ENCODE peak calls at places on chromosomes 5 and 9, in five cellular contexts. K is B cell, C is progenitor cell of endocrine pancreas, N is coronary artery, W is stomach. J is an unnamed sample.

GRCh38 chr9:6552033-6552737 is 93.3 kb downstream of the GLDC start:
- DNase-seq in C (no peak), K (no peak), N (no peak), W (no peak), J (no peak)

GRCh38 chr9:82922686-82923085 is 140.3 kb downstream of the RASEF start:
- DNase-seq in W (no peak), K (no peak), C (no peak), N (no peak), J (no peak)

GRCh38 chr5:15142458-15142857 is 270.9 kb upstream of the ANKH start:
- DNase-seq in C (no peak), N (no peak), W (no peak), K (no peak), J (no peak)

GRCh38 chr9:136942112-136942880 is 2.2 kb downstream of the FBXW5 start:
- DNase-seq in C (no peak), K (peak), W (no peak), N (peak), J (no peak)

GRCh38 chr9:81824802-81825770 is 103.1 kb upstream of the SPATA31D4 start:
- DNase-seq in W (no peak), N (no peak), K (no peak), C (no peak), J (no peak)

GRCh38 chr5:53368516-53368915 is 111.9 kb upstream of the FST start:
- DNase-seq in K (no peak), N (no peak), W (no peak), C (no peak), J (no peak)

GRCh38 chr5:10703676-10704075 is 57.4 kb downstream of the DAP start:
- DNase-seq in N (no peak), K (no peak), C (no peak), W (peak), J (no peak)

GRCh38 chr9:130536594-130537215 is 42.7 kb upstream of the FUBP3 start:
- DNase-seq in W (no peak), K (no peak), C (no peak), N (no peak), J (no peak)

GRCh38 chr9:93071464-93071863 is 13.0 kb downstream of the SUSD3 start:
- DNase-seq in K (peak), C (no peak), W (no peak), N (no peak), J (peak)

GRCh38 chr5:62084391-62084790 is 221.6 kb upstream of the KIF2A start:
- DNase-seq in C (no peak), K (no peak), W (no peak), N (no peak), J (no peak)

GRCh38 chr9:99158629-99159028 is 53.7 kb downstream of the TGFBR1 start:
- DNase-seq in W (no peak), K (no peak), C (no peak), N (no peak), J (no peak)

GRCh38 chr5:142133382-142134206 is 25.0 kb downstream of the NDFIP1 start:
- DNase-seq in W (no peak), C (no peak), N (no peak), K (no peak), J (no peak)

GRCh38 chr5:16913840-16914435 is 22.1 kb downstream of the MYO10 start:
- DNase-seq in N (no peak), K (no peak), W (peak), C (no peak), J (no peak)

GRCh38 chr5:42628821-42629220 is 127.8 kb upstream of the CCDC152 start:
- DNase-seq in N (no peak), C (no peak), W (no peak), K (no peak), J (no peak)

GRCh38 chr5:147642666-147643065 is 132.8 kb upstream of the DPYSL3 start:
- DNase-seq in C (no peak), N (no peak), W (no peak), K (no peak), J (no peak)

GRCh38 chr5:73233461-73234151 is 60.6 kb downstream of the TMEM174 start:
- DNase-seq in K (no peak), W (no peak), C (no peak), N (no peak), J (peak)

GRCh38 chr5:83097582-83098265 is 20.4 kb downstream of the XRCC4 start:
- DNase-seq in K (no peak), C (no peak), W (no peak), N (no peak), J (no peak)

GRCh38 chr5:97838214-97838613 is 655.2 kb upstream of the RIOK2 start:
- DNase-seq in C (no peak), W (no peak), N (no peak), K (no peak), J (no peak)

GRCh38 chr9:23229764-23230434 is 596.1 kb downstream of the ELAVL2 start:
- DNase-seq in W (no peak), N (no peak), K (no peak), C (no peak), J (no peak)

GRCh38 chr9:136021891-136022681 is 60.9 kb upstream of the UBAC1 start:
- DNase-seq in C (no peak), W (no peak), N (no peak), K (no peak), J (no peak)

GRCh38 chr5:108975697-108976096 is 228.0 kb downstream of the FER start:
- DNase-seq in W (no peak), C (no peak), N (no peak), K (no peak), J (no peak)

GRCh38 chr5:122076669-122077450 is 1.2 kb downstream of the LOX start:
- DNase-seq in W (peak), N (peak), K (no peak), C (peak), J (peak)

GRCh38 chr9:22731786-22732185 is 285.2 kb downstream of the DMRTA1 start:
- DNase-seq in K (no peak), C (no peak), N (no peak), W (no peak), J (no peak)

GRCh38 chr5:61732376-61732775 is 400.3 kb downstream of the ZSWIM6 start:
- DNase-seq in C (no peak), N (no peak), W (no peak), K (no peak), J (peak)

GRCh38 chr5:178386532-178386931 is 153.9 kb upstream of the PHYKPL start:
- DNase-seq in K (no peak), W (no peak), N (no peak), C (no peak), J (no peak)

GRCh38 chr5:97181856-97182545 is 1.0 kb downstream of the RIOK2 start:
- DNase-seq in C (no peak), W (no peak), N (no peak), K (no peak), J (no peak)

GRCh38 chr9:83007521-83008300 is 55.2 kb downstream of the RASEF start:
- DNase-seq in W (no peak), C (no peak), K (no peak), N (no peak), J (no peak)

GRCh38 chr5:98770911-98771322 is 2.5 kb upstream of the RGMB start:
- DNase-seq in N (no peak), C (no peak), K (no peak), W (no peak), J (no peak)

GRCh38 chr9:36461341-36461740 is 61.3 kb upstream of the RNF38 start:
- DNase-seq in C (no peak), N (no peak), K (no peak), W (no peak), J (no peak)

GRCh38 chr9:12708562-12709298 is 15.5 kb downstream of the TYRP1 start:
- DNase-seq in K (no peak), W (no peak), C (no peak), N (no peak), J (no peak)

GRCh38 chr9:114395768-114396167 is 8.0 kb upstream of the AKNA start:
- DNase-seq in K (no peak), C (no peak), W (no peak), N (no peak), J (no peak)

GRCh38 chr9:32533816-32534215 is 7.8 kb upstream of the RIGI start:
- DNase-seq in C (no peak), N (no peak), W (no peak), K (no peak), J (no peak)

GRCh38 chr9:110197330-110198187 is 10.4 kb downstream of the C9orf152 start:
- DNase-seq in C (no peak), W (no peak), N (no peak), K (no peak), J (no peak)

GRCh38 chr9:87586731-87587355 is 89.2 kb downstream of the DAPK1 start:
- DNase-seq in N (no peak), W (no peak), C (no peak), K (no peak), J (no peak)

GRCh38 chr5:132773601-132774355 is 3.3 kb downstream of the SEPTIN8 start:
- DNase-seq in K (no peak), C (no peak), W (no peak), N (no peak), J (no peak)

GRCh38 chr9:128081052-128081451 is 13.0 kb downstream of the SLC25A25 start:
- DNase-seq in K (no peak), N (no peak), W (no peak), C (no peak), J (peak)

GRCh38 chr5:132829742-132830435 is 558 bp downstream of the SHROOM1 start:
- DNase-seq in W (peak), K (peak), N (no peak), C (peak), J (peak)

GRCh38 chr9:95381243-95381642 is 63.7 kb upstream of the FANCC start:
- DNase-seq in W (no peak), C (no peak), K (no peak), N (no peak), J (no peak)

GRCh38 chr5:92780057-92780456 is 801.0 kb downstream of the NR2F1-AS1 start:
- DNase-seq in C (no peak), N (no peak), W (no peak), K (no peak), J (no peak)
- TF ChIP-seq CTCF in C (no peak), N (no peak), W (no peak), K (no peak), J (no peak)

DNA sequence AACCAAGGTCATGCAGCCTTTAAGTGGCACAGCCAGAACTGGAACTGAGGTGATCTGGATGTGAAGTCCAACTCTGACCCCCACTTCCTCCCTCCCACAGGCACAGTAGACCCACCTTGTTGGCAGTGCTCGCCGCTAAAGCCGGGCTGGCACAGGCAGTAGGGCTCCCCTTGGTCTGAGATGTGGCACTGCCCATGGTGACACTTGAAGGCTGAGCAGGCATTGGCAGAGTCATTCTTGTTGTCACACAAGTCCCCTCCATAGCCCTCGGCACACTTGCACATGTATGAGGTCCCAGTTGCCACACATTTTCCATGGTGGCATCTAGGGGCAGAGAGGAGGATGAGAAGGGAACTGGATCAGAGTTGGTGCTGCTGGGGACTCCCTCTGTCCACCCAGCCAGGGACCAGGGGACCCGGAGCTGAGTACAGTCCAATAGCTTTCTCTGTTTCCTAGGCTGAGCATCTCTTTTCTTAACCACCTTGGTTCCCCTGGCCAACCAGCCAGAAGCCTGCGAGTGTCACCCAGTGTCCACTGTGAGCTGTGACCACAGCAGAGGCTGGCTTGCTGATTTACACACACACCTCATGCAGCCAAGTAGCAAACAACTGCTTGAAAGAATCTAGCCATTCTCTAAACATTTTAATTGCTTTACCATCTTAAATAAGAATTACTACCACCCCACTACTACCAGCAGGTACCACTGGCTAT is 90.7 kb upstream of the PANK3 start:
- DNase-seq in W (no peak), C (no peak), K (no peak), N (no peak), J (no peak)
- TF ChIP-seq CTCF in W (no peak), C (no peak), K (no peak), N (no peak), J (no peak)

DNA sequence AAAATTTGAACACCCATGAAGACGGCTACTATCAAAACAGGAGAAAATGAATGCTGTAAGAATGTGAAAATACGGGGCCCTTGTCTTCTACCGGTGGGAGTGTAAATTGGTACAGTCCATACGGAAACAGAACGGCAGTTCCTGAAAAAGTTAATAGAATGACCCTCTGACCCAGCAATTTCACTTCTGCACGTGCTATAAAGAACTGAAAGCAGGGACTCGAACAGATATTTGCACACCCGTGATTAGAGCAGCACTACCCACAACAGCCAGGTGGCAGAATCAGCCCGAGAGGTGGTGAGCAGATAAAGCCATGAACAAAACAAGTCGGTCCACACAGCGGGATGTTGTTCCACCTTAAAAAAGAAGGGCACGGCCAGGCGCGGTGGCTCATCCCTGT is 22.6 kb upstream of the SLC12A7 start:
- DNase-seq in K (peak), W (peak), C (no peak), N (no peak), J (no peak)
- TF ChIP-seq CTCF in K (peak), W (no peak), C (peak), N (no peak), J (no peak)

GRCh38 chr9:4553951-4554381 is 63.7 kb downstream of the SLC1A1 start:
- DNase-seq in N (no peak), W (no peak), K (no peak), C (no peak), J (no peak)

GRCh38 chr9:4550777-4551476 is 60.7 kb downstream of the SLC1A1 start:
- DNase-seq in W (no peak), N (no peak), K (no peak), C (no peak), J (no peak)

GRCh38 chr9:4547016-4547415 is 56.7 kb downstream of the SLC1A1 start:
- DNase-seq in K (no peak), N (no peak), C (no peak), W (no peak), J (no peak)

GRCh38 chr9:4549751-4550295 is 59.6 kb downstream of the SLC1A1 start:
- DNase-seq in N (no peak), K (no peak), W (no peak), C (no peak), J (no peak)

DNA sequence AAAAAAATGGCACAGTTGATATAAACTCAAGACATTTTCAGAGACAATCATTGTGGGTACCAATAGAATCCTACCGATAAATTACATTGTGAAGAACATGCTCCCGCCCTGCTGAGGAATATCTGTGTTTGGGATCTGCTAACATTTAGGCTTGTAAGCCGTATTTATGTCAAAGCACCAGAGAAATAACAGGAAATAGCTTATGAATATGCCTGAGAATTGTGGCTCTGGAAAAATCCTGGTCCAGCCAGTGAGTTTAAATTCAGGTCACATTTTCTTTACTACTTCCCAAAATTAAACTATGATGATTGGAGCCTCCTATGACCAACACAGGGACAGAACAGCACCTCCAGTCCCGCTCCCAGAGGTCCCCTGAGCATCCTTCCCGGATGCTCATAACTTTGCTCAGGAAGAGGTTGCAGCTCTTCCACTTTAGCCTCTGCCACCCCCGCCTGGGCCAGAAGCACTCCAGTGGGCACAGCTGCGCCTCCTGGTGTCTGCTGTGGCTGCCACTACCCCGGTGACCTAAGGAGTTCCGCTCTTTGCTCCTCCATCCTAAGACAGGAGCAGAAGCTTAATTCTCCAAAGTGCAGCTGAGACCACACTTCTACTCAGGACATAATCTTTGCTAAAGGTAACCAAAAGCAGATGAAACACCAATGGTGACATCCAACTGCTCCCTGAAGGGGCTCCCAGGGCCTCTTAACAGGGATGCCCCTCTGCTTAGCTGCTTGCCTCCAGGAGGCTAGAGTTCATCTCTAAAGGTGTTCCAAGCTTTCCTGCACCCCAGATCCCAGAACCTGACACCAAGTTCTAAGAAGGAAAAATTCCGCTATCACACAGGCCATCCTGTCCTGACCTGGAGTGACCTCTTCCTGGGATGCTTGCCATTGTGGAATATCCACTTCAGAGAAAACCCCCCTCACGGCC is 58.8 kb downstream of the SLC1A1 start:
- DNase-seq in K (no peak), N (no peak), C (peak), W (no peak), J (peak)
- TF ChIP-seq CTCF in K (peak), N (no peak), C (peak), W (no peak), J (peak)

GRCh38 chr9:73034962-73035361 is 82.1 kb upstream of the ALDH1A1 start:
- DNase-seq in N (no peak), K (no peak), C (no peak), W (no peak), J (no peak)
- TF ChIP-seq CTCF in N (no peak), K (no peak), C (no peak), W (no peak), J (no peak)

GRCh38 chr9:70746760-70747159 is 332.3 kb upstream of the KLF9 start:
- DNase-seq in N (no peak), C (no peak), K (no peak), W (no peak), J (no peak)
- TF ChIP-seq CTCF in N (no peak), C (no peak), K (no peak), W (no peak), J (no peak)

DNA sequence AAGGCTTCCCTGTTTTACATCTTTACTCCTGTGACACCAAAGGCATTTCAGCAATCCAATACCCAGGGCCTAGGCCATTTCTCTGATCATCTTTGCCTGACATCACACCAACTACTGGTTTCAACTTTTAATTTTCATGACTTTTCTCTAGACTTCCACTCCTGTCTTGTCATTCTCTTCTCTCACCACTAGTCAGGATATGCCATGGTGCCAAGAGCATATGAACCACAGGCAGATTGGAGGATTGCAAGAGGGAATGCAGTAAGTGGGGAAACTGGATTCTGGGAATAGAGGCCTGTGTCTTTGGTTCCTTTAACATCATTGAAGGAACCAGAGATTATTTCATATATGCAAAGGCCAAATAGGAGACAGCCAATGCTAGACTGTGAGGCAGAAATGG is 69.3 kb downstream of the ANKRD31 start:
- DNase-seq in W (no peak), C (no peak), K (no peak), N (no peak), J (no peak)
- TF ChIP-seq CTCF in W (no peak), C (peak), K (no peak), N (no peak), J (no peak)

GRCh38 chr5:115389799-115390382 is 93.4 kb upstream of the CCDC112 start:
- DNase-seq in W (peak), K (no peak), C (no peak), N (no peak), J (peak)
- TF ChIP-seq CTCF in W (no peak), K (no peak), C (peak), N (no peak), J (no peak)

GRCh38 chr9:96620832-96621269 is 1.2 kb upstream of the CDC14B start:
- DNase-seq in K (no peak), N (no peak), W (no peak), C (no peak), J (peak)
- TF ChIP-seq CTCF in K (no peak), N (no peak), W (no peak), C (no peak), J (no peak)